ENCODE peak calls at places on chromosomes 1 and 21, in nine cellular contexts. S is fibroblast of lung, M is astrocyte, N is IMR-90, I is A549, D is hepatocyte, W is H1, Y is HCT116, T is endothelial cell of umbilical vein. B is an unnamed sample.

GRCh38 chr1:182397653-182398388 is 2.6 kb downstream of the TEDDM1 start:
- DNase-seq in S (no peak), M (peak; percentile 10), T (no peak), I (no peak), W (no peak), N (peak; percentile 33), D (peak; percentile 33), Y (no peak), B (no peak)

GRCh38 chr1:25548601-25549000 is 5.2 kb downstream of the LDLRAP1 start:
- DNase-seq in I (no peak), T (no peak), N (no peak), W (no peak), Y (no peak), D (no peak), M (no peak), S (no peak), B (no peak)

GRCh38 chr1:180248176-180248575 is 18.1 kb downstream of the LHX4 start:
- DNase-seq in T (no peak), D (no peak), W (no peak), S (no peak), I (no peak), N (no peak), M (no peak), Y (no peak), B (no peak)

GRCh38 chr1:204241050-204241449 is 27.3 kb upstream of the GOLT1A start:
- DNase-seq in N (peak; percentile 6), T (no peak), S (no peak), D (no peak), M (no peak), Y (no peak), I (no peak), W (no peak), B (peak; percentile 45)

GRCh38 chr1:4395158-4395557 is 259.3 kb upstream of the AJAP1 start:
- DNase-seq in Y (no peak), I (no peak), N (no peak), S (peak; percentile 55), D (no peak), M (peak; percentile 41), W (no peak), T (no peak), B (no peak)

GRCh38 chr1:65493792-65494191 is 73.3 kb downstream of the LEPR start:
- DNase-seq in W (no peak), D (no peak), N (no peak), I (no peak), T (peak; percentile 90), S (no peak), M (no peak), Y (no peak), B (no peak)

GRCh38 chr1:158547533-158547932 is 6.7 kb downstream of the OR6Y1 start:
- DNase-seq in I (no peak), D (no peak), W (no peak), S (no peak), N (no peak), Y (no peak), M (no peak), T (no peak), B (no peak)

GRCh38 chr1:199422206-199422605 is 605.3 kb upstream of the NR5A2 start:
- DNase-seq in T (peak; percentile 53), Y (peak; percentile 40), S (peak; percentile 69), M (peak; percentile 56), N (peak; percentile 55), W (peak; percentile 45), D (peak; percentile 44), I (no peak), B (no peak)

GRCh38 chr1:100358210-100358609 is 5.9 kb downstream of the CDC14A start:
- DNase-seq in Y (no peak), M (no peak), S (no peak), N (no peak), W (no peak), T (peak; percentile 47), D (no peak), I (no peak), B (peak; percentile 66)

DNA sequence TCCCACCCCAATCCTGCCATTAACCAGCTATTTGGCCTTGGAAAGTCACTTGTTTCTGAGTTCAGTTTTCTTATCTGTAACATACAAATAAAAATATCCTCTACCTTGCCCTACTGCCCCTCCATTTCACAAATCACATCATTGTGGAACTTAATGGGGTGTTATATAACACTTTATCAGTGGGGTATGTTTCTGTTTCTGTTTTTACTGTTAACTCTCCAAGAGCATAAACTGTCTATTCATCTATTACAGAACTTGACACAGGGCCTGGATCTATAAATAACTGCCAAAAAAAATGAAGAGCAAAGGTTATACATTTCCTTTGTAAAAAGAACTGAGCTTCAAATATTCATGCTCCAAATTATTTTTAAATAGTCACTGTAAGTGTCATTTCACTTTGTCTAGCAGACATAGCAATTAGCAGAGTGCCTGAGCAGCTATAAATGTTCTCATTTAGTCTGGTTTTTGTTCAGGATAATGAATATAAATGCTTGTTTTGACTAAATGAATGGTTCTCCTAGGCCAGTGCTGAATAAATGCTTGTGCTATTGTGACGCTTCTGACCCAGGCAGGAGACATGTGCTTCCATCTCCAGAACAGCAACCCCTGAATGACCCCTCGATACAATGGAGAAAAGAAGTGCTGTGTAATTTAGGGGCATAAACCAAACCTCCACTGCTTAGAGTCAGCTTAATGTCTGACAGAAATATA is 7.4 kb downstream of the PIGM start:
- DNase-seq in T (no peak), N (no peak), Y (no peak), W (no peak), M (no peak), D (no peak), I (no peak), S (no peak), B (no peak)
- H3K4me3 ChIP-seq in T (no peak overlapping the region), N (no peak overlapping the region), Y (no peak overlapping the region), W (no peak overlapping the region), M (no peak overlapping the region), D (no peak overlapping the region), I (no peak overlapping the region), S (no peak overlapping the region), B (no peak overlapping the region)

DNA sequence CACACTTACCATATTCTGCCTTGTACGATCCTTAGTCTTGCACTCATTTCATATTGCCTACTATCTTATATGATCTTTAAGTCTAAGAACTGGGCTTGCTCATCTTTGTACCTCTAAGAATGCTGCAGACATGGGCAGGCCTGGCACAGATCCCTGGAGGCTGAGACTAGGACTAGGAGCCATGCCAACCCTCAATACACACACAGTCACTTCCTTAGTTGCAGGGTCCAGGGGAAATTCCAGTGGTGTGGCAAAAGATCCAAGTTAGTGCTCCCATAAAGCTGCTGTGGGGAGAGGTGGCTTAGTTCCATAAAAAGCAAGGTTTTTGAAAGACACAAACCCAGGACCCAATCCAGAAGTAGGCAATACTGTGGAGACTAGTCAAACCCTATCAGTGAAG is 59.9 kb downstream of the CYYR1 start:
- DNase-seq in N (no peak), W (no peak), M (peak; percentile 70), T (peak; percentile 54), I (no peak), S (peak; percentile 77), Y (no peak), D (no peak), B (no peak)
- H3K27ac ChIP-seq in N (no peak overlapping the region), W (no peak overlapping the region), M (no peak overlapping the region), T (no peak overlapping the region), I (no peak overlapping the region), S (no peak overlapping the region), Y (no peak overlapping the region), D (no peak overlapping the region), B (no peak overlapping the region)

DNA sequence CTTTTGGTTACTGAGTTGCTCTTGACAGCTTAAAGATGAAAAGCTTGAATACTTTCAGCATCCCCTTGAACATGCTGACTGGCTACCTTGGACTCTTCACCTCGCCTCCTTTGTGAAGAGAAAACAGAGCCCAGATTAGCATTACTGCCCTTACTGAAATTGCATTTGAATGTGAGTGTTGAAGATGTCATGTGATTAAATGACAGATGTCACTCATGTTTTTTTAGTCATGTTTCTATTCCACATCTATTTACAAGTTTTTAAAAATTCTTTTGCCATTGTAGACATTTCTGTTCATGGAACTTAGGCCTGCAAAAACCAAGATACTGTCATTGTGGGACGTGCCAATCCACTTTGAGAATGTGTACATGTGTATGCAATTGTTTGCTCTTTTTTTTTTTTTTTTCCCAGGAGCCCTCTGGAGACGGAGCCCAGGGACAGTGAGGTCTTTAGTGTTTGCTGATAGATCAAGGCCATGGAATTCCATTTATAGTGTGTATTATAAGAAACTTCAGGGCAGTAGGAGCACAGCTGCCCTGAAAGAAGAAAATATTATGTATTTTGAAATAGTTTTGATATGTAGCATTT is 25.7 kb upstream of the IVNS1ABP start:
- DNase-seq in Y (no peak), M (no peak), I (no peak), T (no peak), D (no peak), N (no peak), S (no peak), W (no peak), B (no peak)
- H3K4me2 ChIP-seq in Y (no peak overlapping the region), M (no peak overlapping the region), I (no peak overlapping the region), T (no peak overlapping the region), D (no peak overlapping the region), N (no peak overlapping the region), S (no peak overlapping the region), W (no peak overlapping the region), B (no peak overlapping the region)

GRCh38 chr1:33358771-33359503 is 38.0 kb upstream of the A3GALT2 start:
- DNase-seq in Y (no peak), W (no peak), D (no peak), I (no peak), T (peak; percentile 20), S (peak; percentile 42), M (no peak), N (no peak), B (no peak)

GRCh38 chr1:33359931-33360330 is 39.0 kb upstream of the A3GALT2 start:
- DNase-seq in Y (no peak), S (no peak), D (no peak), I (no peak), M (no peak), W (no peak), N (no peak), T (no peak), B (no peak)

GRCh38 chr1:33360367-33360766 is 39.5 kb upstream of the A3GALT2 start:
- DNase-seq in I (no peak), Y (no peak), M (no peak), S (no peak), W (no peak), T (no peak), N (no peak), D (no peak), B (no peak)

GRCh38 chr1:33357099-33357498 is 36.2 kb upstream of the A3GALT2 start:
- DNase-seq in M (no peak), Y (no peak), T (no peak), N (no peak), S (no peak), D (no peak), I (no peak), W (no peak), B (no peak)

GRCh38 chr1:33358114-33358770 is 37.3 kb upstream of the A3GALT2 start:
- DNase-seq in T (no peak), S (no peak), W (no peak), M (no peak), Y (no peak), N (no peak), I (no peak), D (no peak), B (no peak)
- H3K4me3 ChIP-seq in T (no peak overlapping the region), S (no peak overlapping the region), W (no peak overlapping the region), M (no peak overlapping the region), Y (no peak overlapping the region), N (no peak overlapping the region), I (no peak overlapping the region), D (no peak overlapping the region), B (no peak overlapping the region)

GRCh38 chr21:26100573-26100972 is 70.0 kb downstream of the APP start:
- DNase-seq in D (no peak), N (no peak), Y (no peak), T (no peak), S (no peak), I (no peak), M (no peak), W (no peak), B (no peak)
- H3K27ac ChIP-seq in D (no peak overlapping the region), N (no peak overlapping the region), Y (no peak overlapping the region), T (no peak overlapping the region), S (no peak overlapping the region), I (no peak overlapping the region), M (no peak overlapping the region), W (no peak overlapping the region), B (no peak overlapping the region)

GRCh38 chr1:50368179-50369007 is 54.9 kb downstream of the DMRTA2 start:
- DNase-seq in M (no peak), I (peak; percentile 32), D (peak; percentile 63), Y (peak; percentile 21), T (peak; percentile 26), S (no peak), N (peak; percentile 6), W (peak; percentile 92), B (peak; percentile 75)
- H3K4me2 ChIP-seq in M (peak overlapping the region; percentile 52), I (peak overlapping the region; percentile 61), D (peak overlapping the region; percentile 52), Y (peak overlapping the region; percentile 27), T (no peak overlapping the region), S (no peak overlapping the region), N (peak overlapping the region; percentile 74), W (peak overlapping the region; percentile 26), B (peak overlapping the region; percentile 28)

B was measured in Karpas-422.